ENCODE peak calls at places on chromosomes 13 and 19, in eight cellular contexts. U is uterus; A is NB4; J is activated CD8-positive, alpha-beta memory T cell treated with anti-CD3 and anti-CD28 coated beads for 48 hours; P is stimulated activated CD4-positive, alpha-beta T cell treated with anti-CD3 and anti-CD28 coated beads, Interleukin-15, amount 100 ng/mL, for 1 hour; D is left cardiac atrium; G is RPMI8226; L is upper lobe of right lung. Q is an unnamed sample.

GRCh38 chr13:113960276-113960948 is 13.5 kb downstream of the C13orf46 start:
- DNase-seq in A (no peak), L (no peak), G (no peak), D (peak), U (no peak), P (no peak), J (no peak), Q (no peak)

GRCh38 chr13:87331178-87331577 is 340.0 kb upstream of the SLITRK5 start:
- DNase-seq in D (no peak), P (no peak), L (no peak), A (no peak), J (no peak), U (no peak), G (no peak), Q (no peak)

GRCh38 chr13:107202371-107203023 is 634.6 kb upstream of the ARGLU1 start:
- DNase-seq in A (no peak), J (no peak), L (no peak), D (peak), G (no peak), P (no peak), U (no peak), Q (no peak)

GRCh38 chr19:55372316-55373081 is 2.2 kb upstream of the IL11 start:
- DNase-seq in G (no peak), A (peak), J (no peak), D (no peak), P (no peak), L (no peak), U (no peak), Q (no peak)

GRCh38 chr19:14472202-14472961 is 2.8 kb downstream of the PTGER1 start:
- DNase-seq in L (peak), U (peak), J (peak), D (peak), G (peak), A (peak), P (peak), Q (peak)

GRCh38 chr19:29404015-29404414 is 121.8 kb upstream of the VSTM2B start:
- DNase-seq in J (no peak), P (no peak), G (no peak), D (no peak), L (no peak), A (no peak), U (no peak), Q (no peak)

GRCh38 chr13:51894239-51894638 is 32.5 kb downstream of the CCDC70 start:
- DNase-seq in G (peak), L (no peak), P (no peak), A (no peak), D (no peak), U (no peak), J (no peak), Q (no peak)

GRCh38 chr13:114108894-114109293 is 23.5 kb downstream of the RASA3 start:
- DNase-seq in U (peak), A (no peak), G (no peak), P (no peak), J (no peak), D (peak), L (peak), Q (peak)

GRCh38 chr13:67168384-67168783 is 61.8 kb downstream of the PCDH9 start:
- DNase-seq in L (no peak), G (no peak), P (no peak), U (no peak), D (no peak), A (no peak), J (no peak), Q (no peak)

GRCh38 chr13:99657848-99658265 is 156.6 kb downstream of the TM9SF2 start:
- DNase-seq in J (no peak), L (peak), U (peak), D (peak), A (no peak), P (no peak), G (no peak), Q (no peak)

GRCh38 chr19:42683917-42684513 is 56.3 kb downstream of the PSG3 start:
- DNase-seq in G (peak), J (no peak), P (no peak), A (peak), D (no peak), U (no peak), L (no peak), Q (no peak)

GRCh38 chr19:9934132-9934950 is 2.0 kb downstream of the OLFM2 start:
- DNase-seq in U (peak), A (peak), G (peak), J (peak), D (peak), L (peak), P (peak), Q (peak)

GRCh38 chr19:43457809-43458208 is 7.6 kb downstream of the LYPD3 start:
- DNase-seq in D (no peak), G (no peak), U (no peak), A (no peak), P (no peak), L (no peak), J (no peak), Q (no peak)

GRCh38 chr13:82165396-82166174 is 1716.7 kb downstream of the SLITRK1 start:
- DNase-seq in J (no peak), L (peak), A (no peak), P (no peak), G (no peak), D (no peak), U (no peak), Q (peak)

GRCh38 chr19:51690359-51691121 is 2.6 kb upstream of the SPACA6 start:
- DNase-seq in D (peak), U (peak), P (peak), L (peak), G (peak), J (peak), A (peak), Q (peak)

GRCh38 chr13:96650301-96650886 is 343.9 kb downstream of the OXGR1 start:
- DNase-seq in U (no peak), L (no peak), P (no peak), D (no peak), G (peak), A (no peak), J (no peak), Q (no peak)

GRCh38 chr13:76887070-76887563 is 912 bp upstream of the KCTD12 start:
- DNase-seq in P (no peak), A (no peak), J (no peak), U (peak), G (no peak), L (no peak), D (peak), Q (no peak)

GRCh38 chr13:85586422-85586831 is 212.8 kb downstream of the SLITRK6 start:
- DNase-seq in D (no peak), P (no peak), J (no peak), U (no peak), G (no peak), L (no peak), A (no peak), Q (no peak)

GRCh38 chr13:33817843-33818661 is at the start of gene RFC3:
- DNase-seq in U (peak), P (peak), J (peak), G (peak), A (peak), L (peak), D (peak), Q (peak)

GRCh38 chr13:50334092-50334778 is 319.0 kb downstream of the KCNRG start:
- DNase-seq in J (no peak), A (peak), P (no peak), G (no peak), L (no peak), U (no peak), D (no peak), Q (no peak)

GRCh38 chr19:938233-938923 is 12.5 kb downstream of the ARID3A start:
- DNase-seq in L (no peak), A (no peak), G (no peak), P (no peak), U (no peak), D (no peak), J (no peak), Q (no peak)

GRCh38 chr19:21483589-21484170 is 21.7 kb upstream of the ZNF429 start:
- DNase-seq in L (peak), D (peak), J (peak), A (peak), U (peak), P (no peak), G (peak), Q (no peak)

GRCh38 chr19:48819366-48819816 is 8.6 kb upstream of the BCAT2 start:
- DNase-seq in L (peak), P (no peak), G (no peak), U (peak), A (no peak), D (peak), J (no peak), Q (peak)

Q was measured in posterior vena cava.